ENCODE peak calls at places on chromosomes 12 and 14, in five cellular contexts. I, N, U, M and J are unnamed samples.

GRCh38 chr12:90854136-90854689 is 100.8 kb downstream of the CCER1 start:
- DNase-seq in I (peak), N (peak), U (peak), M (peak), J (no peak)

GRCh38 chr12:57475271-57476161 is 4.2 kb downstream of the ARHGAP9 start:
- DNase-seq in I (no peak), N (peak), U (no peak), M (no peak), J (no peak)

GRCh38 chr12:81888341-81888740 is 129.2 kb upstream of the PPFIA2 start:
- DNase-seq in I (no peak), N (no peak), U (no peak), M (no peak), J (no peak)

GRCh38 chr14:50061664-50062437 is 54.5 kb downstream of the VCPKMT start:
- DNase-seq in I (peak), N (peak), U (peak), M (peak), J (no peak)

GRCh38 chr14:77123381-77124344 is 17.9 kb downstream of the ZDHHC22 start:
- DNase-seq in I (no peak), N (no peak), U (no peak), M (peak), J (no peak)

GRCh38 chr12:106254724-106255123 is 6.9 kb upstream of the CKAP4 start:
- DNase-seq in I (no peak), N (no peak), U (no peak), M (peak), J (no peak)

GRCh38 chr14:105528859-105529505 is 2.6 kb downstream of the TMEM121 start:
- DNase-seq in I (peak), N (no peak), U (peak), M (no peak), J (no peak)

GRCh38 chr12:86264451-86265328 is 8.5 kb upstream of the MGAT4C start:
- DNase-seq in I (no peak), N (no peak), U (no peak), M (no peak), J (no peak)

GRCh38 chr12:32877670-32878459 is 18.7 kb downstream of the PKP2 start:
- DNase-seq in I (no peak), N (no peak), U (no peak), M (peak), J (no peak)